ENCODE peak calls at places on chromosomes 5 and 9, in five cellular contexts. Y, H, X, K and T are unnamed samples.

GRCh38 chr9:118209343-118209742 is 505.1 kb downstream of the TLR4 start:
- DNase-seq in Y (no peak), H (no peak), X (no peak), K (no peak), T (no peak)

GRCh38 chr5:179264641-179265528 is 80.4 kb downstream of the ADAMTS2 start:
- DNase-seq in Y (no peak), H (no peak), X (no peak), K (no peak), T (no peak)

GRCh38 chr5:116766470-116766947 is 191.9 kb upstream of the SEMA6A start:
- DNase-seq in Y (no peak), H (no peak), X (no peak), K (no peak), T (peak)

GRCh38 chr9:36832232-36832795 is 201.8 kb downstream of the PAX5 start:
- DNase-seq in Y (no peak), H (no peak), X (no peak), K (no peak), T (no peak)

GRCh38 chr5:158516521-158516920 is 583.2 kb downstream of the EBF1 start:
- DNase-seq in Y (no peak), H (no peak), X (no peak), K (no peak), T (no peak)

GRCh38 chr5:113102121-113102531 is 125.5 kb downstream of the DCP2 start:
- DNase-seq in Y (no peak), H (no peak), X (no peak), K (no peak), T (no peak)

GRCh38 chr9:110241491-110242321 is 14.6 kb downstream of the TXN start:
- DNase-seq in Y (no peak), H (no peak), X (no peak), K (no peak), T (no peak)

GRCh38 chr9:37066139-37066725 is 32.2 kb upstream of the PAX5 start:
- DNase-seq in Y (no peak), H (no peak), X (no peak), K (no peak), T (no peak)

GRCh38 chr5:13957032-13957645 is 12.7 kb upstream of the DNAH5 start:
- DNase-seq in Y (peak), H (no peak), X (peak), K (no peak), T (peak)

GRCh38 chr5:86463339-86463738 is 154.4 kb upstream of the COX7C start:
- DNase-seq in Y (no peak), H (no peak), X (no peak), K (no peak), T (no peak)

GRCh38 chr5:14264605-14265316 is 121.6 kb downstream of the TRIO start:
- DNase-seq in Y (peak), H (peak), X (peak), K (peak), T (peak)

GRCh38 chr5:37839441-37840035 is 303 bp downstream of the GDNF start:
- DNase-seq in Y (no peak), H (no peak), X (peak), K (no peak), T (no peak)

GRCh38 chr5:52150501-52150900 is 637.2 kb upstream of the ITGA1 start:
- DNase-seq in Y (no peak), H (no peak), X (no peak), K (no peak), T (no peak)

GRCh38 chr5:10291736-10292135 is 16.0 kb downstream of the CMBL start:
- DNase-seq in Y (no peak), H (no peak), X (no peak), K (no peak), T (no peak)

GRCh38 chr5:149957855-149958254 is 2.7 kb upstream of the SLC26A2 start:
- DNase-seq in Y (no peak), H (no peak), X (no peak), K (no peak), T (no peak)

GRCh38 chr9:72863456-72864094 is 89.3 kb downstream of the ALDH1A1 start:
- DNase-seq in Y (no peak), H (no peak), X (no peak), K (no peak), T (no peak)